ENCODE peak calls at places on chromosomes 13 and 19, in five cellular contexts. Y, N, Q, B and O are unnamed samples.

GRCh38 chr19:28289294-28290063 is 923.5 kb downstream of the UQCRFS1 start:
- DNase-seq in Y (no peak), N (no peak), Q (no peak), B (no peak), O (peak)

GRCh38 chr19:13748169-13748884 is 16.0 kb upstream of the MRI1 start:
- DNase-seq in Y (no peak), N (peak), Q (peak), B (no peak), O (peak)

GRCh38 chr13:51821666-51822065 is 17.7 kb upstream of the DHRS12 start:
- DNase-seq in Y (no peak), N (no peak), Q (no peak), B (peak), O (no peak)

GRCh38 chr13:67827992-67828391 is 597.9 kb upstream of the PCDH9 start:
- DNase-seq in Y (no peak), N (peak), Q (no peak), B (no peak), O (no peak)

GRCh38 chr19:23762884-23763711 is 4.4 kb upstream of the ZNF681 start:
- DNase-seq in Y (peak), N (peak), Q (peak), B (peak), O (peak)

GRCh38 chr13:76440568-76440967 is 445.6 kb downstream of the KCTD12 start:
- DNase-seq in Y (no peak), N (no peak), Q (no peak), B (no peak), O (no peak)

GRCh38 chr13:106690779-106691178 is 122.8 kb upstream of the ARGLU1 start:
- DNase-seq in Y (no peak), N (no peak), Q (no peak), B (no peak), O (no peak)

GRCh38 chr13:102970542-102970941 is 95.7 kb downstream of the SLC10A2 start:
- DNase-seq in Y (no peak), N (no peak), Q (no peak), B (no peak), O (no peak)

GRCh38 chr13:94322925-94323324 is 156.6 kb downstream of the DCT start:
- DNase-seq in Y (no peak), N (no peak), Q (no peak), B (no peak), O (no peak)

GRCh38 chr19:16259385-16260159 is 61.9 kb downstream of the AP1M1 start:
- DNase-seq in Y (no peak), N (no peak), Q (no peak), B (no peak), O (no peak)

GRCh38 chr13:76621726-76622125 is 264.5 kb downstream of the KCTD12 start:
- DNase-seq in Y (no peak), N (no peak), Q (no peak), B (no peak), O (no peak)

GRCh38 chr13:34721631-34722144 is 220.4 kb upstream of the NBEA start:
- DNase-seq in Y (no peak), N (peak), Q (no peak), B (no peak), O (no peak)

GRCh38 chr19:44548736-44549135 is 19.3 kb upstream of the CEACAM20 start:
- DNase-seq in Y (no peak), N (peak), Q (peak), B (no peak), O (peak)

GRCh38 chr13:58804832-58805231 is 1173.3 kb downstream of the PCDH17 start:
- DNase-seq in Y (no peak), N (no peak), Q (no peak), B (no peak), O (no peak)
- H3K4me3 ChIP-seq in Y (no peak), N (no peak), Q (no peak), B (no peak), O (no peak)

DNA sequence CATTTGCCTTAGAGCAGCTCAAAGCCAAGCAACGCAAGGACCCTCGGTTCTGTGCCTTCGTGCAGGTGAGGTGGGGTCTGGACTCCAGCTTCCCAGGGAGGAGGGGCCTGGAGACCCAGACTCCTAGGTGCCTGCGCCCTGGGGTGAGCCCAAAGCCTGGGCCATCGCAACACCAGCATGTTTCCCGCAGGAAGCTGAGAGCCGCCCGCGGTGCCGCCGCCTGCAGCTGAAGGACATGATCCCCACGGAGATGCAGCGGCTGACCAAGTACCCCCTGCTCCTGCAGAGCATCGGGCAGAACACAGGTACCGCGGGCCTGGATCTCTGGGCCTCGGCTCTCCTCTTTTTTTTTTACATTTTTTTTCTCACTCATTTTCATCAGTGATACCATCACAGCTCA is 19.6 kb downstream of the ARHGEF1 start:
- DNase-seq in Y (no peak), N (no peak), Q (no peak), B (no peak), O (no peak)
- TF ChIP-seq CTCF in Y (no peak), N (no peak), Q (no peak), B (no peak), O (no peak)

GRCh38 chr19:55077106-55077505 is 1.4 kb downstream of the EPS8L1 start:
- DNase-seq in Y (no peak), N (no peak), Q (no peak), B (no peak), O (no peak)

GRCh38 chr19:55080121-55080914 is 4.6 kb downstream of the EPS8L1 start:
- DNase-seq in Y (no peak), N (no peak), Q (peak), B (peak), O (peak)

GRCh38 chr19:55078996-55079395 is 3.3 kb downstream of the EPS8L1 start:
- DNase-seq in Y (no peak), N (no peak), Q (no peak), B (no peak), O (no peak)

GRCh38 chr19:55075366-55075998 is at the start of gene EPS8L1:
- DNase-seq in Y (no peak), N (peak), Q (no peak), B (no peak), O (no peak)

GRCh38 chr19:55076321-55076720 is 652 bp downstream of the EPS8L1 start:
- DNase-seq in Y (no peak), N (no peak), Q (no peak), B (no peak), O (no peak)
- H3K4me3 ChIP-seq in Y (no peak), N (peak), Q (no peak), B (no peak), O (no peak)

GRCh38 chr19:55605637-55606470 is at the start of gene ZNF865:
- DNase-seq in Y (peak), N (peak), Q (peak), B (peak), O (peak)
- TF ChIP-seq CTCF in Y (peak), N (peak), Q (peak), B (peak), O (peak)

DNA sequence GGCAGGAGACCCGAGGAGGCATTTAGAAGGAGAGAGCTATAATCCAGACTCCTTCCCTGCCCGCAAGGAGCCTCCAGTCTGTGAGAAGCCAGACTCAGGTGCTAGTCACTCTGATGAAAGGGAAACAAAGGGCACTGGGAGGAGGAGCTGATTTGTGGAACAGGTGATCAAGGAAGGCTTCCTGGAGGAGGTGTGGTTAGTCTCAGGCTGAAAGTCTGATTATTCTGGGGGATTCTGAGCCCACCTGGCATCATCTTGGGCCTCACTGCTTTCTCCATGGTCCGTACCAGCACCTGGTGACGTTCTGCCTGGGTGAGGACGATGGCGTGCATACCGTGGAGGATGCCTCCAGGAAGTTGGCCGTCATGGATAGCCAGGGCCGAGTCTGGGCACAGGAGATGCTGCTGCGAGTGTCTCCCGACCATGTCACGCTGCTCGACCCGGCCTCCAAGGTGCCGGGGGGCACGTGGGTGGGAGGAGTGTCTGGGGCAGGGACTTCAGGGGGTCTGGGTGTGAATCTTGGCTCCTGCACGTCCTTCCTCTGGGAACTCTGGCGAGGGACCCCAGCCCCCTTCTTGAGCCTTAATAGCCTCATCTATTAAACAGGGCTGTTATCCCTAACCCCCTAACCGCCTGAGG is 3.9 kb downstream of the EPS8L1 start:
- DNase-seq in Y (no peak), N (no peak), Q (no peak), B (no peak), O (no peak)
- H3K4me3 ChIP-seq in Y (no peak), N (no peak), Q (no peak), B (no peak), O (no peak)

GRCh38 chr13:73177911-73178565 is 119.2 kb downstream of the KLF5 start:
- DNase-seq in Y (no peak), N (no peak), Q (no peak), B (no peak), O (no peak)
- TF ChIP-seq CTCF in Y (no peak), N (no peak), Q (no peak), B (no peak), O (no peak)

GRCh38 chr19:1507192-1507660 is 5.6 kb downstream of the ADAMTSL5 start:
- DNase-seq in Y (no peak), N (no peak), Q (no peak), B (no peak), O (no peak)
- H3K4me3 ChIP-seq in Y (no peak), N (no peak), Q (no peak), B (peak), O (peak)

GRCh38 chr19:11141937-11142527 is 13.6 kb downstream of the SPC24 start:
- DNase-seq in Y (no peak), N (peak), Q (no peak), B (no peak), O (no peak)
- TF ChIP-seq CTCF in Y (no peak), N (peak), Q (no peak), B (no peak), O (no peak)

GRCh38 chr13:26759156-26759906 is 1.3 kb downstream of the GPR12 start:
- DNase-seq in Y (no peak), N (no peak), Q (no peak), B (no peak), O (no peak)
- H3K4me3 ChIP-seq in Y (peak), N (no peak), Q (no peak), B (peak), O (no peak)

DNA sequence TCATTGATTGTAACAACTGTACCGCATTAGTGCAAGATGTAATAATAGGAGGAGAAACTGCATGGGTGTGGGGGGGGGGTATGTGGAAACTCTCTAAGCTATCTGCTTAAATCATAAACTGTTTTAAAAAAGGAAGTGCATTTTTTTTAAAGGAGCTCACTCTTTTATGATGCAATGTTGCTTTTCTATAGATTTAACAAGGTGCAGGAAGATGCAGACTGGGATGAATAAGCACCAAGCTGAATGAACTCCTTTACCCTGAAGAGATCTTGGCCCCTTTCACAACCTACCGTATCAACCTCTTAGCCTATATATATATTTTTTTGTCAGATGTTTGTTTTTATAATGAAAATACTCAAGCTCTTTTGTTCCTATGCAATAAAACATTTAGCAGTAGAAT is 95.9 kb downstream of the AKAP11 start:
- DNase-seq in Y (no peak), N (no peak), Q (no peak), B (no peak), O (peak)
- TF ChIP-seq CTCF in Y (no peak), N (no peak), Q (no peak), B (no peak), O (no peak)